ENCODE peak calls at places on chromosomes 4 and X, in five cellular contexts. K is neural progenitor cell, T is cardiac muscle cell, S is psoas muscle, L is upper lobe of right lung. Z is an unnamed sample.

GRCh38 chr4:180852743-180853142 is 1390.5 kb upstream of the TENM3 start:
- DNase-seq in T (no peak), S (no peak), L (no peak), K (no peak), Z (no peak)

GRCh38 chrX:69093960-69094935 is 71.0 kb downstream of the PJA1 start:
- DNase-seq in S (no peak), L (no peak), T (peak; percentile 76), K (peak; percentile 82), Z (peak; percentile 31)

GRCh38 chrX:1207496-1208025 is 4.9 kb downstream of the CRLF2 start:
- DNase-seq in T (no peak), S (no peak), L (no peak), K (no peak), Z (no peak)

GRCh38 chr4:144787365-144788263 is 141.7 kb downstream of the HHIP start:
- DNase-seq in S (no peak), K (peak; percentile 68), T (peak; percentile 63), L (no peak), Z (no peak)

GRCh38 chr4:126960760-126961159 is 672.0 kb upstream of the INTU start:
- DNase-seq in L (no peak), T (no peak), S (no peak), K (no peak), Z (no peak)

GRCh38 chr4:27620886-27621285 is 760.2 kb downstream of the STIM2 start:
- DNase-seq in S (no peak), K (peak; percentile 6), T (no peak), L (peak; percentile 63), Z (no peak)

GRCh38 chr4:73682508-73682907 is 57.9 kb upstream of the CXCL8 start:
- DNase-seq in K (no peak), T (no peak), S (no peak), L (no peak), Z (no peak)

GRCh38 chr4:2275546-2276251 is 13.8 kb upstream of the MXD4 start:
- DNase-seq in L (no peak), K (no peak), S (peak; percentile 10), T (no peak), Z (no peak)

GRCh38 chr4:129641179-129641578 is 545.2 kb downstream of the C4orf33 start:
- DNase-seq in T (peak; percentile 70), S (peak; percentile 14), K (peak; percentile 51), L (no peak), Z (peak; percentile 3)

GRCh38 chrX:119960639-119961038 is 17.1 kb upstream of the NKAP start:
- DNase-seq in S (no peak), L (no peak), T (no peak), K (no peak), Z (no peak)

GRCh38 chr4:94506822-94507221 is 55.1 kb downstream of the PDLIM5 start:
- DNase-seq in K (no peak), S (no peak), L (no peak), T (no peak), Z (no peak)

GRCh38 chr4:4820264-4820663 is 39.2 kb upstream of the MSX1 start:
- DNase-seq in S (no peak), K (no peak), T (no peak), L (no peak), Z (no peak)

GRCh38 chrX:15973299-15973698 is 118.7 kb upstream of the AP1S2 start:
- DNase-seq in S (no peak), T (peak; percentile 39), K (peak; percentile 63), L (no peak), Z (no peak)

GRCh38 chr4:11488657-11489448 is 60.2 kb upstream of the HS3ST1 start:
- DNase-seq in S (no peak), K (no peak), L (no peak), T (no peak), Z (peak; percentile 78)

GRCh38 chr4:185717018-185717726 is 94.8 kb downstream of the SORBS2 start:
- DNase-seq in T (no peak), S (no peak), L (no peak), K (no peak), Z (no peak)
- H3K4me1 ChIP-seq in T (peaks cover 14% of the 10 kb centered on the region), S (no peaks in the 10 kb centered on the region), L (peaks cover 15% of the 10 kb centered on the region), K (peaks cover 8% of the 10 kb centered on the region), Z (no peaks in the 10 kb centered on the region)

GRCh38 chrX:50154429-50154828 is 46.4 kb downstream of the AKAP4 start:
- DNase-seq in S (no peak), T (no peak), K (no peak), L (no peak), Z (no peak)

GRCh38 chrX:50152421-50152820 is 48.4 kb downstream of the AKAP4 start:
- DNase-seq in K (no peak), L (no peak), S (no peak), T (no peak), Z (no peak)

GRCh38 chrX:50158616-50159015 is 42.2 kb downstream of the AKAP4 start:
- DNase-seq in L (no peak), T (no peak), K (no peak), S (no peak), Z (no peak)

GRCh38 chrX:50161143-50161542 is 39.7 kb downstream of the AKAP4 start:
- DNase-seq in L (no peak), T (peak; percentile 4), S (no peak), K (no peak), Z (no peak)

GRCh38 chrX:50157545-50158125 is 43.2 kb downstream of the AKAP4 start:
- DNase-seq in L (no peak), S (no peak), T (peak; percentile 26), K (no peak), Z (no peak)
- H3K27me3 ChIP-seq in L (no peaks in the 10 kb centered on the region), S (peaks cover 20% of the 10 kb centered on the region), T (no peaks in the 10 kb centered on the region), K (no peaks in the 10 kb centered on the region), Z (no peaks in the 10 kb centered on the region)

GRCh38 chr4:173343832-173344397 is 9.8 kb upstream of the HMGB2 start:
- DNase-seq in T (no peak), K (peak; percentile 18), L (no peak), S (no peak), Z (no peak)
- H3K4me1 ChIP-seq in T (peaks cover 23% of the 10 kb centered on the region), K (peaks cover 31% of the 10 kb centered on the region), L (no peaks in the 10 kb centered on the region), S (no peaks in the 10 kb centered on the region), Z (no peaks in the 10 kb centered on the region)

GRCh38 chr4:8041868-8042267 is 102.2 kb upstream of the AFAP1 start:
- DNase-seq in T (no peak), S (no peak), L (no peak), K (no peak), Z (no peak)

GRCh38 chr4:8039290-8039689 is 99.6 kb upstream of the AFAP1 start:
- DNase-seq in S (no peak), K (peak; percentile 85), T (no peak), L (no peak), Z (no peak)

GRCh38 chr4:8038083-8038482 is 98.4 kb upstream of the AFAP1 start:
- DNase-seq in S (no peak), T (no peak), K (no peak), L (no peak), Z (no peak)

GRCh38 chr4:8038702-8039251 is 99.1 kb upstream of the AFAP1 start:
- DNase-seq in L (no peak), S (no peak), T (no peak), K (no peak), Z (no peak)

DNA sequence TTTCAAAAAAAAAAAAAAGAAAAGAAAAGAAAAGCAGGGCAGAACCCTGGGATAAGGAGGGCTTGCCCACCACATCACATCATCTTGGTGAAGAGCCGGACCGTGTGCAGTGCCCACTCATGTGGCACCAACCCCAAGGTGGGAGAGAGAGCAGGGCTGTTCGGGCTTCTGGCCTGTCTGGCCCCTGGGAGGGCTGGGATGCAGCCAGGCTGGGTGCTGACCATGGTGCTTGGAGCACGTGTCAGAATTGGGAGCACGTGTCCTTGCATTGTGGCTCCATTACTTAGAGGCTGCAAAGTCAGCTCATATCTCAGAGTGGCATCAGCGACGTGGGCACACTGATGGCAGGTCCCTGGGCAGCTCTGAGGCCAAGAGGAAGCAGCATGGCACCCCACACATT is 100.9 kb upstream of the AFAP1 start:
- DNase-seq in T (peak; percentile 17), L (no peak), K (no peak), S (no peak), Z (no peak)
- H3K27me3 ChIP-seq in T (no peaks in the 10 kb centered on the region), L (no peaks in the 10 kb centered on the region), K (no peaks in the 10 kb centered on the region), S (no peaks in the 10 kb centered on the region), Z (peaks cover 16% of the 10 kb centered on the region)

DNA sequence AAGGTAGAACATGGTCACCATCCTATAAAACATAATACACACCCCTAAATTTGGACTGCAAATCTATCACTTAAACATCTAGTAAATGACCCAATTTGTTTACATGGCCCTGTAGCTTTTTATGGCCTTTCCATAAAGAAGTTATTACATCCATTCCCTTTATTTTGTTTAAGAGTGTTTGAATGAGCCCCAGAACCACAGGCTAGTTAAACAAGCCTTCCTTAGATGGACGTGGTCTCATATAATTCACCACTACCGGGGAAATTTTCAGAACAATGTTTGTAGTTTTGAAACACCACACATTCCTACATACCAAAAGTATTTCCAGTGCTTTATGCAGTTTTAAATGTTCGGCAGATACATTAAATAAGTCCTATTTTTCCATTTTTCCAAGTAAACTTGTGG is 12.3 kb downstream of the PDGFC start:
- DNase-seq in L (no peak), S (no peak), T (peak; percentile 50), K (no peak), Z (no peak)
- H3K4me1 ChIP-seq in L (peaks cover 8% of the 10 kb centered on the region), S (peaks cover 30% of the 10 kb centered on the region), T (no peaks in the 10 kb centered on the region), K (no peaks in the 10 kb centered on the region), Z (peaks cover 81% of the 10 kb centered on the region)

DNA sequence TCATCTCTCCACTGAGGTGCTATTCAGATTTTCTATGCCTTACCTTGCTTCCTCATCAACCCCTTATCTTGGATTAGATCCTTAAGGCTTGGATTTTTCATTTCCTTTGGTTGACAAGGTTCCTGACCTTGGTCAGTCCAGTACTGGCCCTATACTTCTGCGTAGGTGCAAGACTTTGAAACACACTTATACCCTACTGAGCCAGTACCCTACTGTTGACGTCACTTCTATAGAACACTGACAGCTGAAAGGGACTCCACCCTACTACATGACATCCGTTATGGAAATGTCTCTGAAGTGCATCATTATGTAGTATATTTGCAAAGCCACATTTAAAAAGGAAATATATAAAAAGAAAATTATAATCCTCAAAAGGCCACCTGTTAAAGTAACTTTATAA is 12.0 kb upstream of the PLS3 start:
- DNase-seq in K (no peak), S (no peak), L (no peak), T (no peak), Z (no peak)
- H3K27me3 ChIP-seq in K (no peaks in the 10 kb centered on the region), S (peaks cover 1% of the 10 kb centered on the region), L (no peaks in the 10 kb centered on the region), T (no peaks in the 10 kb centered on the region), Z (no peaks in the 10 kb centered on the region)

DNA sequence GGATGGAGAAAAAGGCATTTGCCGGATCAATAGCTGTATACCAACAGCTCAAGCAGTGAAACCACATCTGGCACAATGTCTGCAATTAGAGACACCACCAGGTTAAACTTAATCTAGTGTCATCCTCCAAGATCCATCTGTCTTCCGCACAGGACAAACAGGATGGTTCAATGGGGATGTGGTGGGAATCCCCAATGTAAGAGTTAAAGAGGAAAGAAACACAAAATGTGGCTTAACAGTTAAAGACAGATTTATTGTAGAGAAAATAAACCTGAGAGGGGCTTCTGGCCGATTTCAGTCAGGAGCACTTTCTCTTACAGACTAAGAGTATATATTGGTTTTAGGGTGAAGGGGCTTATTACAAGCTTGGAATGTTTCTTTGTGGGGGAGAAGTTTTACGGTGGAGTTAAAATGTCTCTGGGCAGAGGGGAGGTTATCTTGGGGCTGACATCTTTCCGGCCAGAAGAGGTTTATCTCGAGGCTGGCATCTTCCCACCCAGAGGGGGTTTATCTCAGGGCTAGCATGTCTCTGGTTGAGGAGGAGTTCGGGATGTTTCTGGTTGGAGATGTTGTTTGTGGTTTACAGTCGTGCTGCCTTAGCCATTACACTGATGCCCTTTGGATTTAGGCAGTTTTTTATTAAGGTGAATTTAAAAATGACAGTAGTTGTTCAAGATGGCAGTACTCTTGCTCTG is 61.7 kb downstream of the KANTR start:
- DNase-seq in S (no peak), L (no peak), T (no peak), K (no peak), Z (no peak)
- H3K4me1 ChIP-seq in S (peaks cover 16% of the 10 kb centered on the region), L (no peaks in the 10 kb centered on the region), T (no peaks in the 10 kb centered on the region), K (no peaks in the 10 kb centered on the region), Z (peaks cover 9% of the 10 kb centered on the region)